ENCODE peak calls at places on chromosome 20, in ten cellular contexts. G is caudate nucleus; K is AG04450; A is endothelial cell; P is prostate gland; B is fibroblast of mammary gland; J is putamen; V is esophagus squamous epithelium; W is stimulated activated CD4-positive, alpha-beta T cell treated with anti-CD3 and anti-CD28 coated beads, Interleukin-4, amount 100 ng/mL, for 24 hours; I is EH. H is an unnamed sample.

GRCh38 chr20:41510224-41510623 is 108.0 kb downstream of the CHD6 start:
- DNase-seq in W (no peak), G (no peak), K (no peak), V (no peak), A (no peak), I (no peak), B (no peak), P (no peak), J (no peak), H (no peak)

GRCh38 chr20:57688864-57689263 is 21.0 kb downstream of the PMEPA1 start:
- DNase-seq in P (no peak), K (no peak), B (peak), J (peak), W (no peak), I (no peak), A (no peak), G (peak), V (no peak), H (no peak)

GRCh38 chr20:32207211-32207625 is 325 bp downstream of the PLAGL2 start:
- DNase-seq in P (no peak), B (no peak), K (no peak), A (no peak), I (no peak), G (no peak), V (no peak), W (peak), J (no peak), H (no peak)

GRCh38 chr20:58058421-58059140 is 169.9 kb downstream of the ANKRD60 start:
- DNase-seq in J (no peak), W (no peak), V (no peak), I (no peak), P (no peak), K (no peak), G (no peak), B (no peak), A (no peak), H (no peak)

GRCh38 chr20:46552460-46553420 is 2.3 kb upstream of the OCSTAMP start:
- DNase-seq in B (no peak), W (peak), K (no peak), G (no peak), J (no peak), V (no peak), I (no peak), A (no peak), P (no peak), H (no peak)

GRCh38 chr20:35173576-35174192 is 1.8 kb downstream of the PROCR start:
- DNase-seq in W (no peak), K (no peak), J (no peak), B (peak), I (no peak), A (no peak), G (no peak), P (no peak), V (no peak), H (no peak)

GRCh38 chr20:1893721-1894470 is 1.3 kb upstream of the SIRPA start:
- DNase-seq in W (no peak), B (peak), G (no peak), P (no peak), J (no peak), A (no peak), V (no peak), K (no peak), I (peak), H (peak)

GRCh38 chr20:63082308-63082938 is 75.7 kb upstream of the BHLHE23 start:
- DNase-seq in J (no peak), V (no peak), P (no peak), G (no peak), A (peak), I (peak), K (no peak), B (peak), W (peak), H (no peak)

GRCh38 chr20:25324412-25324811 is 66.2 kb downstream of the ABHD12 start:
- DNase-seq in V (no peak), G (no peak), P (no peak), J (no peak), I (no peak), B (no peak), K (no peak), W (no peak), A (no peak), H (no peak)

GRCh38 chr20:17646901-17647301 is 35.1 kb downstream of the RRBP1 start:
- DNase-seq in W (no peak), P (no peak), J (no peak), B (no peak), G (no peak), K (no peak), I (no peak), V (no peak), A (no peak), H (no peak)

GRCh38 chr20:49982346-49983122 is at the start of gene SNAI1:
- DNase-seq in W (peak), P (peak), J (peak), A (peak), B (peak), I (peak), K (peak), V (no peak), G (peak), H (peak)